ENCODE peak calls at places on chromosomes 2 and 18, in ten cellular contexts. V is body of pancreas; K is activated T-cell treated with anti-CD3 and anti-CD28 coated beads for 1 hour; B is occipital lobe; A is OCI-LY7; S is activated CD4-positive, alpha-beta T cell treated with anti-CD3 and anti-CD28 coated beads for 1 hour; X is stimulated activated CD4-positive, alpha-beta T cell treated with anti-CD3 and anti-CD28 coated beads, TNF-alpha, amount 100 ng/mL, for 1 hour; G is WTC11; C is AG04449; W is NCI-H1436. U is an unnamed sample.

GRCh38 chr2:70321377-70321776 is 19.5 kb upstream of the FAM136A start:
- DNase-seq in C (no peak), K (no peak), G (no peak), A (no peak), V (no peak), S (no peak), X (no peak), B (no peak), W (no peak), U (no peak)

GRCh38 chr2:32832821-32833220 is 113.9 kb upstream of the LTBP1 start:
- DNase-seq in W (no peak), V (no peak), S (no peak), X (no peak), B (no peak), G (no peak), K (no peak), A (no peak), C (peak), U (no peak)

GRCh38 chr2:35114765-35115164 is 1240.8 kb upstream of the CRIM1 start:
- DNase-seq in V (no peak), G (peak), B (no peak), S (no peak), A (no peak), W (no peak), K (no peak), C (no peak), X (no peak), U (no peak)

GRCh38 chr2:228681426-228681825 is 499.9 kb upstream of the SPHKAP start:
- DNase-seq in C (no peak), B (peak), G (no peak), X (no peak), A (no peak), K (no peak), S (no peak), V (peak), W (peak), U (no peak)

GRCh38 chr2:205245652-205246051 is 436.6 kb upstream of the NRP2 start:
- DNase-seq in X (no peak), B (no peak), S (no peak), C (peak), W (no peak), G (no peak), K (no peak), V (no peak), A (no peak), U (peak)

GRCh38 chr2:224934542-224935188 is 107.6 kb downstream of the DOCK10 start:
- DNase-seq in W (no peak), C (no peak), S (no peak), A (no peak), G (no peak), X (no peak), B (no peak), V (no peak), K (no peak), U (peak)

GRCh38 chr2:159083601-159084000 is 115.2 kb downstream of the TANC1 start:
- DNase-seq in V (no peak), G (no peak), S (no peak), X (no peak), A (no peak), K (no peak), W (no peak), B (no peak), C (no peak), U (no peak)

GRCh38 chr2:94759211-94759610 is 112.0 kb upstream of the TEKT4 start:
- DNase-seq in K (no peak), V (no peak), A (peak), B (no peak), X (no peak), C (no peak), S (no peak), W (no peak), G (no peak), U (no peak)

GRCh38 chr18:8261651-8262091 is 347.6 kb upstream of the RAB12 start:
- DNase-seq in V (no peak), B (no peak), A (no peak), C (no peak), X (no peak), W (no peak), S (no peak), G (no peak), K (no peak), U (no peak)

GRCh38 chr2:37659723-37660122 is 11.7 kb downstream of the CDC42EP3 start:
- DNase-seq in A (no peak), V (no peak), S (no peak), G (no peak), W (no peak), K (no peak), C (no peak), X (no peak), B (no peak), U (no peak)

GRCh38 chr2:95539836-95540235 is 52.0 kb upstream of the TRIM43 start:
- DNase-seq in B (no peak), C (no peak), V (no peak), A (no peak), X (no peak), S (no peak), G (no peak), K (no peak), W (no peak), U (no peak)

GRCh38 chr2:71878626-71879508 is 268.8 kb downstream of the CYP26B1 start:
- DNase-seq in B (no peak), A (no peak), V (no peak), X (no peak), S (no peak), C (no peak), G (no peak), K (no peak), W (no peak), U (no peak)

GRCh38 chr2:172228177-172228785 is 125.6 kb upstream of the DLX2 start:
- DNase-seq in K (no peak), B (no peak), A (no peak), S (no peak), G (no peak), X (no peak), V (no peak), W (no peak), C (no peak), U (no peak)

GRCh38 chr2:85909005-85909404 is 20.2 kb upstream of the ST3GAL5 start:
- DNase-seq in V (no peak), W (no peak), S (no peak), C (no peak), G (no peak), B (no peak), X (no peak), K (no peak), A (no peak), U (no peak)

GRCh38 chr2:60708630-60709320 is 47.3 kb upstream of the PAPOLG start:
- DNase-seq in C (no peak), B (no peak), V (no peak), G (no peak), K (no peak), S (no peak), X (no peak), A (no peak), W (no peak), U (no peak)

GRCh38 chr2:715038-715437 is 37.8 kb upstream of the TMEM18 start:
- DNase-seq in V (no peak), S (no peak), C (no peak), B (no peak), K (no peak), G (no peak), A (no peak), X (no peak), W (no peak), U (no peak)

GRCh38 chr2:2647156-2647555 is 316.1 kb upstream of the MYT1L start:
- DNase-seq in S (no peak), X (no peak), W (no peak), A (no peak), V (no peak), G (no peak), K (no peak), B (no peak), C (no peak), U (no peak)

GRCh38 chr2:238418196-238418998 is 8.3 kb upstream of the ASB1 start:
- DNase-seq in W (no peak), B (no peak), S (no peak), G (no peak), K (no peak), V (no peak), A (no peak), C (no peak), X (no peak), U (no peak)

GRCh38 chr2:186349508-186349907 is 136.6 kb upstream of the ZC3H15 start:
- DNase-seq in W (no peak), G (no peak), S (no peak), V (no peak), K (no peak), B (no peak), A (no peak), X (no peak), C (peak), U (peak)

GRCh38 chr18:45589559-45590041 is 25.7 kb upstream of the SLC14A2 start:
- DNase-seq in A (no peak), X (no peak), S (no peak), V (peak), K (no peak), W (no peak), C (peak), B (no peak), G (no peak), U (peak)

GRCh38 chr18:48222118-48222517 is 187.1 kb downstream of the ZBTB7C start:
- DNase-seq in X (no peak), G (no peak), K (no peak), A (peak), W (peak), S (no peak), C (no peak), B (peak), V (peak), U (no peak)

GRCh38 chr2:65121-65520 is 18.8 kb upstream of the FAM110C start:
- DNase-seq in B (no peak), A (no peak), S (no peak), K (no peak), G (no peak), X (no peak), W (no peak), C (no peak), V (no peak), U (no peak)

GRCh38 chr2:119282966-119283511 is 59.4 kb downstream of the STEAP3 start:
- DNase-seq in W (no peak), G (no peak), X (no peak), K (no peak), A (no peak), B (peak), S (no peak), C (no peak), V (peak), U (no peak)

GRCh38 chr2:182379235-182379634 is 47.6 kb downstream of the PDE1A start:
- DNase-seq in S (no peak), K (no peak), V (peak), X (no peak), C (no peak), B (no peak), G (no peak), A (no peak), W (no peak), U (no peak)

GRCh38 chr2:20675701-20676352 is 8.9 kb downstream of the GDF7 start:
- DNase-seq in C (no peak), K (no peak), B (no peak), S (no peak), G (peak), X (no peak), A (peak), V (peak), W (no peak), U (no peak)

GRCh38 chr2:150425121-150425559 is 62.3 kb downstream of the RND3 start:
- DNase-seq in B (no peak), A (no peak), W (no peak), C (no peak), S (no peak), K (no peak), X (no peak), G (peak), V (no peak), U (no peak)

GRCh38 chr2:120937736-120938131 is 202.1 kb downstream of the GLI2 start:
- DNase-seq in G (no peak), A (no peak), K (no peak), W (no peak), C (peak), V (no peak), X (no peak), S (no peak), B (no peak), U (no peak)

GRCh38 chr18:45060102-45060501 is 379.4 kb downstream of the SETBP1 start:
- DNase-seq in C (no peak), S (no peak), W (no peak), K (no peak), G (no peak), X (no peak), B (no peak), V (no peak), A (no peak), U (no peak)

GRCh38 chr2:174632847-174633620 is 35.4 kb upstream of the WIPF1 start:
- DNase-seq in C (no peak), B (no peak), K (no peak), X (no peak), G (no peak), A (peak), V (no peak), S (no peak), W (no peak), U (no peak)

GRCh38 chr2:138492160-138492559 is 9.4 kb upstream of the SPOPL start:
- DNase-seq in S (no peak), W (no peak), C (no peak), V (no peak), B (no peak), A (no peak), X (no peak), G (no peak), K (no peak), U (no peak)

GRCh38 chr2:170817247-170817998 is 736 bp downstream of the GAD1 start:
- DNase-seq in A (no peak), G (peak), V (no peak), X (no peak), S (no peak), C (no peak), K (no peak), W (peak), B (no peak), U (no peak)

U was measured in AG09309.